ENCODE peak calls at places on chromosomes 3 and 15, in six cellular contexts. One of them, this sample, is unnamed. For H3K9me3, the result is how much of the 10 kb centered on the place peaks cover.

GRCh38 chr3:123072564-123072963 is 5.7 kb downstream of the PDIA5 start:
- DNase-seq in psoas muscle: no peak
- DNase-seq in H9: no peak
- DNase-seq in sigmoid colon: no peak
- DNase-seq in naive thymus-derived CD4-positive, alpha-beta T cell: no peak
- DNase-seq in transverse colon: no peak
- DNase-seq in this sample: no peak

GRCh38 chr3:156489462-156489911 is 65.4 kb downstream of the SSR3 start:
- DNase-seq in sigmoid colon: no peak
- DNase-seq in naive thymus-derived CD4-positive, alpha-beta T cell: no peak
- DNase-seq in transverse colon: no peak
- DNase-seq in H9: no peak
- DNase-seq in psoas muscle: no peak
- DNase-seq in this sample: no peak

GRCh38 chr3:120855665-120856437 is 52.2 kb upstream of the STXBP5L start:
- DNase-seq in transverse colon: peak
- DNase-seq in H9: peak
- DNase-seq in psoas muscle: peak
- DNase-seq in naive thymus-derived CD4-positive, alpha-beta T cell: no peak
- DNase-seq in sigmoid colon: peak
- DNase-seq in this sample: peak

GRCh38 chr15:45254405-45255293 is 2.6 kb downstream of the SLC28A2 start:
- DNase-seq in transverse colon: no peak
- DNase-seq in sigmoid colon: no peak
- DNase-seq in H9: no peak
- DNase-seq in psoas muscle: no peak
- DNase-seq in naive thymus-derived CD4-positive, alpha-beta T cell: no peak
- DNase-seq in this sample: no peak

GRCh38 chr3:13825821-13826220 is 54.0 kb downstream of the WNT7A start:
- DNase-seq in transverse colon: no peak
- DNase-seq in psoas muscle: no peak
- DNase-seq in H9: no peak
- DNase-seq in sigmoid colon: peak
- DNase-seq in naive thymus-derived CD4-positive, alpha-beta T cell: no peak
- DNase-seq in this sample: no peak

GRCh38 chr15:37122703-37123102 is 22.4 kb upstream of the MEIS2 start:
- DNase-seq in transverse colon: no peak
- DNase-seq in psoas muscle: no peak
- DNase-seq in H9: no peak
- DNase-seq in sigmoid colon: peak
- DNase-seq in naive thymus-derived CD4-positive, alpha-beta T cell: no peak
- DNase-seq in this sample: peak

GRCh38 chr3:138921316-138922292 is 25.3 kb downstream of the FOXL2 start:
- DNase-seq in psoas muscle: no peak
- DNase-seq in sigmoid colon: no peak
- DNase-seq in naive thymus-derived CD4-positive, alpha-beta T cell: no peak
- DNase-seq in H9: no peak
- DNase-seq in transverse colon: no peak
- DNase-seq in this sample: peak

GRCh38 chr15:45118996-45119395 is 4.9 kb downstream of the DUOXA2 start:
- DNase-seq in H9: no peak
- DNase-seq in psoas muscle: no peak
- DNase-seq in sigmoid colon: no peak
- DNase-seq in transverse colon: no peak
- DNase-seq in naive thymus-derived CD4-positive, alpha-beta T cell: no peak
- DNase-seq in this sample: no peak

GRCh38 chr15:71601038-71601869 is 209.1 kb upstream of the NR2E3 start:
- DNase-seq in sigmoid colon: no peak
- DNase-seq in psoas muscle: no peak
- DNase-seq in transverse colon: no peak
- DNase-seq in H9: no peak
- DNase-seq in naive thymus-derived CD4-positive, alpha-beta T cell: no peak
- DNase-seq in this sample: no peak

GRCh38 chr15:64369078-64369607 is 12.1 kb downstream of the PCLAF start:
- DNase-seq in sigmoid colon: no peak
- DNase-seq in H9: no peak
- DNase-seq in naive thymus-derived CD4-positive, alpha-beta T cell: no peak
- DNase-seq in transverse colon: no peak
- DNase-seq in psoas muscle: no peak
- DNase-seq in this sample: no peak

GRCh38 chr3:172047567-172048115 is 8.3 kb downstream of the FNDC3B start:
- DNase-seq in psoas muscle: no peak
- DNase-seq in naive thymus-derived CD4-positive, alpha-beta T cell: no peak
- DNase-seq in sigmoid colon: no peak
- DNase-seq in transverse colon: no peak
- DNase-seq in H9: no peak
- DNase-seq in this sample: no peak

GRCh38 chr15:42202653-42203052 is 5.5 kb downstream of the VPS39 start:
- DNase-seq in transverse colon: no peak
- DNase-seq in sigmoid colon: no peak
- DNase-seq in naive thymus-derived CD4-positive, alpha-beta T cell: no peak
- DNase-seq in H9: no peak
- DNase-seq in psoas muscle: no peak
- DNase-seq in this sample: no peak

GRCh38 chr3:109224333-109224732 is 87.8 kb downstream of the C3orf85 start:
- DNase-seq in transverse colon: peak
- DNase-seq in H9: peak
- DNase-seq in sigmoid colon: no peak
- DNase-seq in psoas muscle: no peak
- DNase-seq in naive thymus-derived CD4-positive, alpha-beta T cell: no peak
- DNase-seq in this sample: peak

GRCh38 chr3:38151667-38152265 is 13.3 kb downstream of the MYD88 start:
- DNase-seq in H9: no peak
- DNase-seq in sigmoid colon: no peak
- DNase-seq in transverse colon: no peak
- DNase-seq in psoas muscle: no peak
- DNase-seq in naive thymus-derived CD4-positive, alpha-beta T cell: no peak
- DNase-seq in this sample: no peak

GRCh38 chr15:62428851-62429250 is 263.8 kb upstream of the C2CD4B start:
- DNase-seq in naive thymus-derived CD4-positive, alpha-beta T cell: no peak
- DNase-seq in sigmoid colon: no peak
- DNase-seq in transverse colon: no peak
- DNase-seq in psoas muscle: no peak
- DNase-seq in H9: no peak
- DNase-seq in this sample: no peak

GRCh38 chr15:35308802-35309201 is 223.7 kb upstream of the NANOGP8 start:
- DNase-seq in transverse colon: peak
- DNase-seq in naive thymus-derived CD4-positive, alpha-beta T cell: no peak
- DNase-seq in H9: no peak
- DNase-seq in psoas muscle: no peak
- DNase-seq in sigmoid colon: peak
- DNase-seq in this sample: peak

GRCh38 chr3:144760831-144761230 is 789.2 kb downstream of the DIPK2A start:
- DNase-seq in naive thymus-derived CD4-positive, alpha-beta T cell: no peak
- DNase-seq in H9: no peak
- DNase-seq in transverse colon: no peak
- DNase-seq in psoas muscle: no peak
- DNase-seq in sigmoid colon: no peak
- DNase-seq in this sample: peak

GRCh38 chr15:42152921-42153680 is 3.3 kb downstream of the PLA2G4F start:
- DNase-seq in transverse colon: no peak
- DNase-seq in sigmoid colon: no peak
- DNase-seq in H9: no peak
- DNase-seq in psoas muscle: no peak
- DNase-seq in naive thymus-derived CD4-positive, alpha-beta T cell: no peak
- DNase-seq in this sample: no peak

GRCh38 chr15:65245096-65245849 is 34.0 kb upstream of the CILP start:
- DNase-seq in naive thymus-derived CD4-positive, alpha-beta T cell: no peak
- DNase-seq in transverse colon: peak
- DNase-seq in psoas muscle: peak
- DNase-seq in sigmoid colon: peak
- DNase-seq in H9: no peak
- DNase-seq in this sample: peak

GRCh38 chr3:171284308-171285075 is 175.7 kb downstream of the TNIK start:
- DNase-seq in naive thymus-derived CD4-positive, alpha-beta T cell: no peak
- DNase-seq in psoas muscle: no peak
- DNase-seq in transverse colon: no peak
- DNase-seq in sigmoid colon: peak
- DNase-seq in H9: no peak
- DNase-seq in this sample: no peak

GRCh38 chr15:99282129-99282528 is 30.8 kb downstream of the LRRC28 start:
- DNase-seq in psoas muscle: no peak
- DNase-seq in naive thymus-derived CD4-positive, alpha-beta T cell: no peak
- DNase-seq in H9: no peak
- DNase-seq in sigmoid colon: no peak
- DNase-seq in transverse colon: no peak
- DNase-seq in this sample: no peak

GRCh38 chr3:160395297-160395696 is 3.7 kb downstream of the IFT80 start:
- DNase-seq in psoas muscle: no peak
- DNase-seq in sigmoid colon: no peak
- DNase-seq in transverse colon: no peak
- DNase-seq in naive thymus-derived CD4-positive, alpha-beta T cell: no peak
- DNase-seq in H9: no peak
- DNase-seq in this sample: peak

GRCh38 chr3:179432021-179432420 is 19.2 kb downstream of the GNB4 start:
- DNase-seq in psoas muscle: no peak
- DNase-seq in naive thymus-derived CD4-positive, alpha-beta T cell: no peak
- DNase-seq in H9: no peak
- DNase-seq in sigmoid colon: no peak
- DNase-seq in transverse colon: no peak
- DNase-seq in this sample: peak

GRCh38 chr15:25065876-25066275 is 111.1 kb downstream of the SNRPN start:
- DNase-seq in naive thymus-derived CD4-positive, alpha-beta T cell: no peak
- DNase-seq in transverse colon: no peak
- DNase-seq in sigmoid colon: peak
- DNase-seq in psoas muscle: no peak
- DNase-seq in H9: no peak
- DNase-seq in this sample: no peak

GRCh38 chr15:25065286-25065685 is 110.5 kb downstream of the SNRPN start:
- DNase-seq in naive thymus-derived CD4-positive, alpha-beta T cell: no peak
- DNase-seq in psoas muscle: no peak
- DNase-seq in sigmoid colon: peak
- DNase-seq in transverse colon: no peak
- DNase-seq in H9: no peak
- DNase-seq in this sample: no peak

GRCh38 chr15:25068696-25069095 is 113.9 kb downstream of the SNRPN start:
- DNase-seq in sigmoid colon: no peak
- DNase-seq in transverse colon: no peak
- DNase-seq in H9: no peak
- DNase-seq in psoas muscle: no peak
- DNase-seq in naive thymus-derived CD4-positive, alpha-beta T cell: no peak
- DNase-seq in this sample: no peak

GRCh38 chr15:25067725-25068309 is 113.0 kb downstream of the SNRPN start:
- DNase-seq in H9: no peak
- DNase-seq in psoas muscle: no peak
- DNase-seq in naive thymus-derived CD4-positive, alpha-beta T cell: no peak
- DNase-seq in sigmoid colon: peak
- DNase-seq in transverse colon: no peak
- DNase-seq in this sample: no peak

DNA sequence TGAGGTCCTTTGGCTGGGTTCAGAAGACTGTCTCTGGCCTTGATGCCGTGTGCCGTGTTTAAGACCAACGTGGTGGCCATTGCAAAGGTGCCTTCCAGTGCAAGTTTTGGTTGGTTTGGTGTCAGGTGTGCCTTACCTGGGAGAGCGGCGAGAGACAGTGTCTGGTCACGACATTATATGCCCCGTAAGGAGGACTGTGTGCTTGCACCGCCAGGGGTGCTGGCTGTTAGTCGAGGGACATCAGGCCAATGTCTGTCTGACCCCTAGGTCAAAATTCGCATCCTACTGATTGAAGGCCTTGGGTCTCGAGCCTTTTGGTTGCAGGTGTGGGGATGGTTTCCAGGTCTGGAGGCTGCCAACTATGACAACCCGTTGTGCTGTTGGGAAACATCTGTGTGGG is 111.9 kb downstream of the SNRPN start:
- DNase-seq in transverse colon: no peak
- DNase-seq in naive thymus-derived CD4-positive, alpha-beta T cell: no peak
- DNase-seq in H9: no peak
- DNase-seq in sigmoid colon: peak
- DNase-seq in psoas muscle: no peak
- DNase-seq in this sample: no peak
- H3K9me3 ChIP-seq in transverse colon: half or more
- H3K9me3 ChIP-seq in naive thymus-derived CD4-positive, alpha-beta T cell: half or more
- H3K9me3 ChIP-seq in H9: half or more
- H3K9me3 ChIP-seq in sigmoid colon: half or more
- H3K9me3 ChIP-seq in psoas muscle: half or more
- H3K9me3 ChIP-seq in this sample: under half

DNA sequence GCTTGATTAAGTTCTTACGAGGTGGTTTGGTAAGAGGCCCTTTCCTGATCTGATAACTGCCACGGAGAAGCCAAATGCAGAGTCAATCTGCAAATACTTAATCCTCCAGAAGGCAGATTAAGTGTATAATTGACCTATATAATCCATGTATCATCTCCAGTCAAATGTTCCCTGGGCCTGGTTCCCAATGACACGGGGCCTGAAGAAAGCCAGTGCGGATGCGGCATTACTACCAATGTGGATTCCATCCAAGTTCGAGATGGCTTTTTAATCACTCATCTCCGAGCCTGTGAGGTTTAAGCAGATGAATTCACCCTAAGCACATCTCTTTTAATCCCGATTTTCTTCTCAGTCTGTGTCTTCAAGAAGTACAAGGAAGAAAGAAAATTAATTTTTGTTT is 60.0 kb upstream of the FEZF2 start:
- DNase-seq in psoas muscle: no peak
- DNase-seq in sigmoid colon: no peak
- DNase-seq in H9: no peak
- DNase-seq in transverse colon: no peak
- DNase-seq in naive thymus-derived CD4-positive, alpha-beta T cell: no peak
- DNase-seq in this sample: no peak
- H3K27ac ChIP-seq in psoas muscle: no peak
- H3K27ac ChIP-seq in sigmoid colon: no peak
- H3K27ac ChIP-seq in H9: no peak
- H3K27ac ChIP-seq in transverse colon: no peak
- H3K27ac ChIP-seq in naive thymus-derived CD4-positive, alpha-beta T cell: no peak
- H3K27ac ChIP-seq in this sample: no peak

GRCh38 chr3:64195786-64196185 is 29.5 kb downstream of the PRICKLE2 start:
- DNase-seq in psoas muscle: no peak
- DNase-seq in H9: no peak
- DNase-seq in transverse colon: no peak
- DNase-seq in sigmoid colon: no peak
- DNase-seq in naive thymus-derived CD4-positive, alpha-beta T cell: no peak
- DNase-seq in this sample: no peak
- H3K9me3 ChIP-seq in psoas muscle: under half
- H3K9me3 ChIP-seq in H9: under half
- H3K9me3 ChIP-seq in transverse colon: under half
- H3K9me3 ChIP-seq in sigmoid colon: under half
- H3K9me3 ChIP-seq in naive thymus-derived CD4-positive, alpha-beta T cell: under half
- H3K9me3 ChIP-seq in this sample: under half

GRCh38 chr3:66486646-66487045 is 14.2 kb downstream of the LRIG1 start:
- DNase-seq in transverse colon: no peak
- DNase-seq in sigmoid colon: no peak
- DNase-seq in H9: no peak
- DNase-seq in naive thymus-derived CD4-positive, alpha-beta T cell: no peak
- DNase-seq in psoas muscle: no peak
- DNase-seq in this sample: peak

GRCh38 chr3:66487475-66487874 is 13.3 kb downstream of the LRIG1 start:
- DNase-seq in H9: no peak
- DNase-seq in psoas muscle: no peak
- DNase-seq in naive thymus-derived CD4-positive, alpha-beta T cell: no peak
- DNase-seq in transverse colon: no peak
- DNase-seq in sigmoid colon: no peak
- DNase-seq in this sample: no peak

GRCh38 chr3:66485291-66485968 is 15.4 kb downstream of the LRIG1 start:
- DNase-seq in sigmoid colon: peak
- DNase-seq in psoas muscle: no peak
- DNase-seq in H9: no peak
- DNase-seq in transverse colon: no peak
- DNase-seq in naive thymus-derived CD4-positive, alpha-beta T cell: no peak
- DNase-seq in this sample: peak

GRCh38 chr3:66484106-66484857 is 16.5 kb downstream of the LRIG1 start:
- DNase-seq in naive thymus-derived CD4-positive, alpha-beta T cell: no peak
- DNase-seq in psoas muscle: no peak
- DNase-seq in sigmoid colon: no peak
- DNase-seq in transverse colon: no peak
- DNase-seq in H9: no peak
- DNase-seq in this sample: no peak

GRCh38 chr3:66486187-66486586 is 14.6 kb downstream of the LRIG1 start:
- DNase-seq in psoas muscle: no peak
- DNase-seq in H9: no peak
- DNase-seq in transverse colon: no peak
- DNase-seq in naive thymus-derived CD4-positive, alpha-beta T cell: no peak
- DNase-seq in sigmoid colon: no peak
- DNase-seq in this sample: no peak
- H3K27ac ChIP-seq in psoas muscle: peak
- H3K27ac ChIP-seq in H9: no peak
- H3K27ac ChIP-seq in transverse colon: peak
- H3K27ac ChIP-seq in naive thymus-derived CD4-positive, alpha-beta T cell: no peak
- H3K27ac ChIP-seq in sigmoid colon: peak
- H3K27ac ChIP-seq in this sample: no peak

This sample was measured in cardiac muscle cell.